ENCODE peak calls at places on chromosome 9, in nine cellular contexts. One of them, this sample, is unnamed. For H3K36me3, the result is how much of the 10 kb centered on the place peaks cover.

GRCh38 chr9:121286973-121287721 is 19.2 kb downstream of the GSN start:
- DNase-seq in transverse colon: peak
- DNase-seq in heart right ventricle: peak
- DNase-seq in ovary: peak
- DNase-seq in lower lobe of right lung: peak
- DNase-seq in fibroblast of lung: peak
- DNase-seq in thyroid gland: peak
- DNase-seq in sigmoid colon: peak
- DNase-seq in kidney: peak
- DNase-seq in this sample: peak

GRCh38 chr9:37919956-37920335 is 16.0 kb upstream of the SLC25A51 start:
- DNase-seq in transverse colon: no peak
- DNase-seq in heart right ventricle: no peak
- DNase-seq in ovary: no peak
- DNase-seq in lower lobe of right lung: no peak
- DNase-seq in fibroblast of lung: no peak
- DNase-seq in thyroid gland: no peak
- DNase-seq in sigmoid colon: peak
- DNase-seq in kidney: no peak
- DNase-seq in this sample: no peak

GRCh38 chr9:4887556-4887955 is 94.8 kb downstream of the RCL1 start:
- DNase-seq in transverse colon: no peak
- DNase-seq in heart right ventricle: peak
- DNase-seq in ovary: peak
- DNase-seq in lower lobe of right lung: peak
- DNase-seq in fibroblast of lung: peak
- DNase-seq in thyroid gland: peak
- DNase-seq in sigmoid colon: no peak
- DNase-seq in kidney: no peak
- DNase-seq in this sample: no peak

GRCh38 chr9:78031271-78031825 is at the start of gene GNAQ:
- DNase-seq in transverse colon: peak
- DNase-seq in heart right ventricle: peak
- DNase-seq in ovary: peak
- DNase-seq in lower lobe of right lung: peak
- DNase-seq in fibroblast of lung: peak
- DNase-seq in thyroid gland: no peak
- DNase-seq in sigmoid colon: peak
- DNase-seq in kidney: peak
- DNase-seq in this sample: no peak

GRCh38 chr9:36772449-36773370 is 200.0 kb downstream of the MELK start:
- DNase-seq in transverse colon: no peak
- DNase-seq in heart right ventricle: no peak
- DNase-seq in ovary: no peak
- DNase-seq in lower lobe of right lung: no peak
- DNase-seq in fibroblast of lung: peak
- DNase-seq in thyroid gland: no peak
- DNase-seq in sigmoid colon: no peak
- DNase-seq in kidney: no peak
- DNase-seq in this sample: no peak

GRCh38 chr9:87063883-87064282 is 116.6 kb upstream of the GAS1 start:
- DNase-seq in transverse colon: no peak
- DNase-seq in heart right ventricle: no peak
- DNase-seq in ovary: peak
- DNase-seq in lower lobe of right lung: no peak
- DNase-seq in fibroblast of lung: peak
- DNase-seq in thyroid gland: peak
- DNase-seq in sigmoid colon: no peak
- DNase-seq in kidney: no peak
- DNase-seq in this sample: no peak

GRCh38 chr9:34628656-34629491 is at the start of gene ARID3C:
- DNase-seq in transverse colon: peak
- DNase-seq in heart right ventricle: no peak
- DNase-seq in ovary: no peak
- DNase-seq in lower lobe of right lung: peak
- DNase-seq in fibroblast of lung: no peak
- DNase-seq in thyroid gland: peak
- DNase-seq in sigmoid colon: no peak
- DNase-seq in kidney: no peak
- DNase-seq in this sample: peak

GRCh38 chr9:34555435-34556230 is 32.8 kb upstream of the ENHO start:
- DNase-seq in transverse colon: no peak
- DNase-seq in heart right ventricle: no peak
- DNase-seq in ovary: no peak
- DNase-seq in lower lobe of right lung: no peak
- DNase-seq in fibroblast of lung: no peak
- DNase-seq in thyroid gland: no peak
- DNase-seq in sigmoid colon: no peak
- DNase-seq in kidney: peak
- DNase-seq in this sample: no peak

GRCh38 chr9:97596906-97597305 is 36.3 kb downstream of the TSTD2 start:
- DNase-seq in transverse colon: no peak
- DNase-seq in heart right ventricle: no peak
- DNase-seq in ovary: no peak
- DNase-seq in lower lobe of right lung: no peak
- DNase-seq in fibroblast of lung: no peak
- DNase-seq in thyroid gland: peak
- DNase-seq in sigmoid colon: no peak
- DNase-seq in kidney: no peak
- DNase-seq in this sample: no peak

GRCh38 chr9:97598461-97599288 is 34.5 kb downstream of the TSTD2 start:
- DNase-seq in transverse colon: peak
- DNase-seq in heart right ventricle: peak
- DNase-seq in ovary: peak
- DNase-seq in lower lobe of right lung: peak
- DNase-seq in fibroblast of lung: peak
- DNase-seq in thyroid gland: peak
- DNase-seq in sigmoid colon: peak
- DNase-seq in kidney: peak
- DNase-seq in this sample: peak

GRCh38 chr9:97594414-97594921 is 38.7 kb downstream of the TSTD2 start:
- DNase-seq in transverse colon: no peak
- DNase-seq in heart right ventricle: peak
- DNase-seq in ovary: no peak
- DNase-seq in lower lobe of right lung: no peak
- DNase-seq in fibroblast of lung: no peak
- DNase-seq in thyroid gland: peak
- DNase-seq in sigmoid colon: peak
- DNase-seq in kidney: no peak
- DNase-seq in this sample: no peak

GRCh38 chr9:97591535-97591934 is 41.6 kb downstream of the TSTD2 start:
- DNase-seq in transverse colon: no peak
- DNase-seq in heart right ventricle: no peak
- DNase-seq in ovary: no peak
- DNase-seq in lower lobe of right lung: no peak
- DNase-seq in fibroblast of lung: no peak
- DNase-seq in thyroid gland: no peak
- DNase-seq in sigmoid colon: no peak
- DNase-seq in kidney: no peak
- DNase-seq in this sample: no peak

GRCh38 chr9:97593960-97594359 is 39.2 kb downstream of the TSTD2 start:
- DNase-seq in transverse colon: no peak
- DNase-seq in heart right ventricle: no peak
- DNase-seq in ovary: no peak
- DNase-seq in lower lobe of right lung: no peak
- DNase-seq in fibroblast of lung: no peak
- DNase-seq in thyroid gland: no peak
- DNase-seq in sigmoid colon: no peak
- DNase-seq in kidney: no peak
- DNase-seq in this sample: no peak
- TF ChIP-seq CTCF in transverse colon: no peak
- TF ChIP-seq CTCF in heart right ventricle: no peak
- TF ChIP-seq CTCF in ovary: no peak
- TF ChIP-seq CTCF in lower lobe of right lung: no peak
- TF ChIP-seq CTCF in fibroblast of lung: no peak
- TF ChIP-seq CTCF in thyroid gland: no peak
- TF ChIP-seq CTCF in sigmoid colon: no peak
- TF ChIP-seq CTCF in kidney: no peak
- TF ChIP-seq CTCF in this sample: no peak

GRCh38 chr9:127403507-127404192 is 6.7 kb downstream of the SLC2A8 start:
- DNase-seq in transverse colon: no peak
- DNase-seq in heart right ventricle: no peak
- DNase-seq in ovary: no peak
- DNase-seq in lower lobe of right lung: no peak
- DNase-seq in fibroblast of lung: no peak
- DNase-seq in thyroid gland: no peak
- DNase-seq in sigmoid colon: no peak
- DNase-seq in kidney: no peak
- DNase-seq in this sample: no peak

GRCh38 chr9:127404631-127405030 is 7.7 kb downstream of the SLC2A8 start:
- DNase-seq in transverse colon: no peak
- DNase-seq in heart right ventricle: no peak
- DNase-seq in ovary: no peak
- DNase-seq in lower lobe of right lung: no peak
- DNase-seq in fibroblast of lung: no peak
- DNase-seq in thyroid gland: no peak
- DNase-seq in sigmoid colon: no peak
- DNase-seq in kidney: no peak
- DNase-seq in this sample: no peak

GRCh38 chr9:127407505-127407868 is 10.5 kb downstream of the SLC2A8 start:
- DNase-seq in transverse colon: no peak
- DNase-seq in heart right ventricle: no peak
- DNase-seq in ovary: no peak
- DNase-seq in lower lobe of right lung: no peak
- DNase-seq in fibroblast of lung: no peak
- DNase-seq in thyroid gland: peak
- DNase-seq in sigmoid colon: no peak
- DNase-seq in kidney: no peak
- DNase-seq in this sample: no peak

GRCh38 chr9:127406799-127407504 is 10.0 kb downstream of the SLC2A8 start:
- DNase-seq in transverse colon: no peak
- DNase-seq in heart right ventricle: no peak
- DNase-seq in ovary: no peak
- DNase-seq in lower lobe of right lung: no peak
- DNase-seq in fibroblast of lung: no peak
- DNase-seq in thyroid gland: no peak
- DNase-seq in sigmoid colon: no peak
- DNase-seq in kidney: no peak
- DNase-seq in this sample: no peak

DNA sequence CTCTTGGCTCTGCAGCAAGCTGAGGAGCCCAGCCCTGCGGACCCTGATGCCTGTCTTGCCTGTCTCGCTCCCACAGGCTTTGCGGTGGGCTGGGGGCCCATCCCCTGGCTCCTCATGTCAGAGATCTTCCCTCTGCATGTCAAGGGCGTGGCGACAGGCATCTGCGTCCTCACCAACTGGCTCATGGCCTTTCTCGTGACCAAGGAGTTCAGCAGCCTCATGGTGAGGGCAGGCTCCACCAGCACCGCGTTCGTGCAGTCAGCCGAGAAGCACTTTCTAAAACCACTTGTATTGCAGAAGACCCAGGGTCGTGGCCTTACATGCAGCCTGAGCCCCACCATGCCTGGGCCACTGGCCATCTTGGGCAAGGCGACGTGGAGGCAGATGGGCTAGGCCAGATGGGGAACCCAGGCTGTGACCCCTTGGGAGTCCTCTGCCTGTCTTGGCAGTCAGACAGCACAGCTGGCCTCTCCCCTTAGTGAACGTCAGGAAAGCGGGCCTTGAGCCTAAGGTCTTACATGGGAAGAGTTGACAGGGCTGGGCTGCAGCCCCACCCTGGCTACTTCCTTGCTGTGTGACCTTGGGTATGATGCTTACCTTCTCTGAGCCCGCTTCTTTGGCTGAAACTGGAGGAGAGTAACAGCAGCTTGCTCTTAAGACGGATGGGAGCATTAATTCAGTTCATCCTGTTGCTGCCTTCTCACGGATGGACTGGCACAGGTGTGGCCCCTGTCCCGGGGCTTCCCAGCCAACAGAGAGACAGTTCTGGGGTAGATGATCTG is 8.6 kb downstream of the SLC2A8 start:
- DNase-seq in transverse colon: no peak
- DNase-seq in heart right ventricle: no peak
- DNase-seq in ovary: no peak
- DNase-seq in lower lobe of right lung: no peak
- DNase-seq in fibroblast of lung: no peak
- DNase-seq in thyroid gland: no peak
- DNase-seq in sigmoid colon: no peak
- DNase-seq in kidney: no peak
- DNase-seq in this sample: peak
- H3K36me3 ChIP-seq in transverse colon: under half
- H3K36me3 ChIP-seq in heart right ventricle: under half
- H3K36me3 ChIP-seq in ovary: under half
- H3K36me3 ChIP-seq in lower lobe of right lung: under half
- H3K36me3 ChIP-seq in fibroblast of lung: under half
- H3K36me3 ChIP-seq in thyroid gland: under half
- H3K36me3 ChIP-seq in sigmoid colon: under half
- H3K36me3 ChIP-seq in kidney: under half
- H3K36me3 ChIP-seq in this sample: under half

DNA sequence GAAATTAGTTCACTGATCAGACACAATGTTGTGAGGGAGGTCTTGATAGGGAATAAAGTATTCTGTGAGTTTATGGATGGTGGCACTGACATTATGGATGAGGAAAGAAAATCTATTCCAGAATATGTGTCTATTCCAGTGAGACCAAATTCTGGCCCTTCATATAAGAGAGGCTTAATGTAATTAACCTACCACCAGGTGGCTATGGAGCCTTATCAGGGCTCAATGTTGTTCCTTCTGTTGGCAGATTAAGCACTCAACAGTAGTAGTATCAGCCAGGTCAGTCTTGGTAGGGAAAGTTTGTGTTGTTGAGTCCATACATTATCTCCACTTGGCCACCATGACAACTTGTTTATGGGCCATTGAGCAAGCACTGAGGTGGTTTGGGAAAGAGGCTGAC is 41.7 kb upstream of the BARX1 start:
- DNase-seq in transverse colon: no peak
- DNase-seq in heart right ventricle: no peak
- DNase-seq in ovary: no peak
- DNase-seq in lower lobe of right lung: no peak
- DNase-seq in fibroblast of lung: no peak
- DNase-seq in thyroid gland: no peak
- DNase-seq in sigmoid colon: no peak
- DNase-seq in kidney: no peak
- DNase-seq in this sample: no peak
- TF ChIP-seq CTCF in transverse colon: no peak
- TF ChIP-seq CTCF in heart right ventricle: no peak
- TF ChIP-seq CTCF in ovary: no peak
- TF ChIP-seq CTCF in lower lobe of right lung: no peak
- TF ChIP-seq CTCF in fibroblast of lung: no peak
- TF ChIP-seq CTCF in thyroid gland: no peak
- TF ChIP-seq CTCF in sigmoid colon: no peak
- TF ChIP-seq CTCF in kidney: no peak
- TF ChIP-seq CTCF in this sample: no peak

GRCh38 chr9:112753725-112754124 is 3.2 kb downstream of the SNX30 start:
- DNase-seq in transverse colon: no peak
- DNase-seq in heart right ventricle: no peak
- DNase-seq in ovary: no peak
- DNase-seq in lower lobe of right lung: no peak
- DNase-seq in fibroblast of lung: peak
- DNase-seq in thyroid gland: no peak
- DNase-seq in sigmoid colon: no peak
- DNase-seq in kidney: no peak
- DNase-seq in this sample: no peak

GRCh38 chr9:112752334-112753110 is 2.0 kb downstream of the SNX30 start:
- DNase-seq in transverse colon: no peak
- DNase-seq in heart right ventricle: no peak
- DNase-seq in ovary: no peak
- DNase-seq in lower lobe of right lung: no peak
- DNase-seq in fibroblast of lung: no peak
- DNase-seq in thyroid gland: no peak
- DNase-seq in sigmoid colon: no peak
- DNase-seq in kidney: no peak
- DNase-seq in this sample: no peak

GRCh38 chr9:112755675-112756074 is 5.1 kb downstream of the SNX30 start:
- DNase-seq in transverse colon: no peak
- DNase-seq in heart right ventricle: no peak
- DNase-seq in ovary: no peak
- DNase-seq in lower lobe of right lung: no peak
- DNase-seq in fibroblast of lung: peak
- DNase-seq in thyroid gland: no peak
- DNase-seq in sigmoid colon: no peak
- DNase-seq in kidney: no peak
- DNase-seq in this sample: no peak

GRCh38 chr9:112755059-112755458 is 4.5 kb downstream of the SNX30 start:
- DNase-seq in transverse colon: peak
- DNase-seq in heart right ventricle: no peak
- DNase-seq in ovary: no peak
- DNase-seq in lower lobe of right lung: no peak
- DNase-seq in fibroblast of lung: peak
- DNase-seq in thyroid gland: no peak
- DNase-seq in sigmoid colon: no peak
- DNase-seq in kidney: no peak
- DNase-seq in this sample: no peak

DNA sequence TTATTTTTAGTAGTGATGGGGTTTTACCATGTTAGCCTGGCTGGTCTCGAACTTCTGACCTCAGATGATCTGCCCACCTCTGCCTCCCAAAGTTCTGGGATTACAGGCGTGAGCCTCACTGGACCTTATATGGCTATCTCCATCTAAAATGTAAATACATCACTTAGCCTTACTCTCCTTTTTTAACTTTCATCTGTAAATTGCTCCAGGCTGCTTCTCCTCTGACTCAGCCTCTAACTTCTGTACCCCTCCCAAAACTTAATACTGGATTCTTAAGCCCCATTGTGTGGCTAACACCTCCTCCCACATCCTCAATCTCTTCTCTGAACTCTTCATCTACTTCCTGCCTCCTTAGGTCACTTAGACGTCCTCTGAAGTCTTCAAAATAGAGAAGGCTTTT is 4.0 kb downstream of the SNX30 start:
- DNase-seq in transverse colon: no peak
- DNase-seq in heart right ventricle: no peak
- DNase-seq in ovary: no peak
- DNase-seq in lower lobe of right lung: no peak
- DNase-seq in fibroblast of lung: peak
- DNase-seq in thyroid gland: no peak
- DNase-seq in sigmoid colon: no peak
- DNase-seq in kidney: no peak
- DNase-seq in this sample: no peak
- H3K36me3 ChIP-seq in transverse colon: under half
- H3K36me3 ChIP-seq in heart right ventricle: under half
- H3K36me3 ChIP-seq in ovary: under half
- H3K36me3 ChIP-seq in lower lobe of right lung: under half
- H3K36me3 ChIP-seq in fibroblast of lung: under half
- H3K36me3 ChIP-seq in thyroid gland: under half
- H3K36me3 ChIP-seq in sigmoid colon: under half
- H3K36me3 ChIP-seq in kidney: under half
- H3K36me3 ChIP-seq in this sample: under half